ENCODE peak calls at places on chromosomes 16 and 17, in four cellular contexts. W is CD8-positive, alpha-beta T cell; F is endodermal cell; H is colonic mucosa. E is an unnamed sample.
A peak's percentile ranks its signal among the peaks of the same experiment; 100 is the strongest.

GRCh38 chr16:47519543-47519942 is 58.4 kb downstream of the PHKB start:
- DNase-seq in W (no peak), F (no peak), H (no peak), E (no peak)

GRCh38 chr16:1706386-1707192 is 594 bp downstream of the MAPK8IP3 start:
- DNase-seq in W (peak; percentile 60), F (peak; percentile 59), H (peak; percentile 25), E (peak; percentile 6)

GRCh38 chr16:54158986-54159385 is 127.6 kb downstream of the IRX3 start:
- DNase-seq in W (no peak), F (no peak), H (no peak), E (no peak)

GRCh38 chr17:48541036-48541573 is 3.8 kb downstream of the HOXB2 start:
- DNase-seq in W (no peak), F (peak; percentile 66), H (no peak), E (peak; percentile 2)

GRCh38 chr16:54342001-54342776 is 55.6 kb upstream of the IRX3 start:
- DNase-seq in W (no peak), F (no peak), H (no peak), E (no peak)

GRCh38 chr17:33451221-33451620 is 158.1 kb upstream of the ASIC2 start:
- DNase-seq in W (no peak), F (peak; percentile 41), H (no peak), E (no peak)

GRCh38 chr17:40068917-40069750 is 6.4 kb downstream of the THRA start:
- DNase-seq in W (peak; percentile 77), F (peak; percentile 62), H (peak; percentile 90), E (peak; percentile 66)

GRCh38 chr17:61407211-61407911 is 7.7 kb downstream of the TBX2 start:
- DNase-seq in W (no peak), F (peak; percentile 55), H (no peak), E (peak; percentile 37)

GRCh38 chr17:50027639-50028206 is 28.2 kb upstream of the ITGA3 start:
- DNase-seq in W (no peak), F (peak; percentile 79), H (peak; percentile 56), E (no peak)

GRCh38 chr17:20053343-20053964 is 44.3 kb downstream of the SPECC1 start:
- DNase-seq in W (no peak), F (no peak), H (no peak), E (no peak)

GRCh38 chr17:7824021-7824924 is 9.7 kb upstream of the KDM6B start:
- DNase-seq in W (no peak), F (peak; percentile 39), H (no peak), E (no peak)

GRCh38 chr17:2563543-2563942 is 29.9 kb upstream of the PAFAH1B1 start:
- DNase-seq in W (no peak), F (no peak), H (no peak), E (no peak)

GRCh38 chr17:35160354-35161201 is 13.0 kb downstream of the UNC45B start:
- DNase-seq in W (peak; percentile 71), F (no peak), H (no peak), E (peak; percentile 78)

GRCh38 chr17:78430892-78431691 is 52.6 kb downstream of the PGS1 start:
- DNase-seq in W (no peak), F (no peak), H (no peak), E (no peak)

GRCh38 chr17:69744512-69745098 is 330.1 kb downstream of the MAP2K6 start:
- DNase-seq in W (no peak), F (no peak), H (no peak), E (no peak)

GRCh38 chr17:51422634-51423033 is 162.3 kb downstream of the UTP18 start:
- DNase-seq in W (no peak), F (peak; percentile 57), H (no peak), E (no peak)

GRCh38 chr17:57593739-57594462 is 151.2 kb downstream of the CCDC182 start:
- DNase-seq in W (no peak), F (no peak), H (no peak), E (no peak)

GRCh38 chr17:17724307-17724921 is 43.2 kb downstream of the RAI1 start:
- DNase-seq in W (no peak), F (peak; percentile 93), H (no peak), E (no peak)

GRCh38 chr17:17726721-17727060 is 45.4 kb downstream of the RAI1 start:
- DNase-seq in W (no peak), F (no peak), H (no peak), E (no peak)

GRCh38 chr17:17725853-17726720 is 44.8 kb downstream of the RAI1 start:
- DNase-seq in W (no peak), F (peak; percentile 75), H (no peak), E (no peak)

GRCh38 chr17:17723354-17724261 is 42.4 kb downstream of the RAI1 start:
- DNase-seq in W (peak; percentile 40), F (peak; percentile 88), H (no peak), E (peak; percentile 21)

GRCh38 chr17:17724991-17725852 is 44.0 kb downstream of the RAI1 start:
- DNase-seq in W (no peak), F (peak; percentile 90), H (no peak), E (no peak)
- H3K27ac ChIP-seq in W (no peak overlapping the region), F (peak overlapping the region; percentile 66), H (no peak overlapping the region), E (no peak overlapping the region)

GRCh38 chr17:79833744-79834574 is 5.3 kb downstream of the CBX4 start:
- DNase-seq in W (no peak), F (peak; percentile 87), H (no peak), E (no peak)
- H3K4me1 ChIP-seq in W (peaks cover 50% of the 10 kb centered on the region), F (peaks cover 15% of the 10 kb centered on the region), H (peaks cover 24% of the 10 kb centered on the region), E (peaks cover 37% of the 10 kb centered on the region)

DNA sequence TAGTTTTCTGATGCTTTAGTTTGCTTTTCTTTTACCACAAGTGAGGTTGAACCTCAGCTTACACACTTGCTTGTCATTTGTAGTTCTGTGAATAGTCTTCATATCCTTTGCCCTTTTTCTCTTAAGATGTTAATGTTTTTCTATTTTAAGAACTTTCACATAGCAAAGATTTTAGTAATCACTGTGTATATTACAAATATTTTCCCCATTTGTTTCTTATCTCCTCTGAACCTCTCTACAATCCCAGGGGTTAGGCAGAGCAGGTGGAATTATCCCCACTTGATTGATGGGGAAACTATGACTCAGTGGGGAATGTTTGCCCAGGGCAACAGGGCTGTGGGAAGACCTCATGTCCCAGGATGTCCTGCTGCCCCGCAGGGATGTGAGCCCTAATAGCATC is 11.7 kb upstream of the MYH3 start:
- DNase-seq in W (no peak), F (no peak), H (no peak), E (no peak)
- H3K27ac ChIP-seq in W (no peak overlapping the region), F (no peak overlapping the region), H (no peak overlapping the region), E (no peak overlapping the region)

DNA sequence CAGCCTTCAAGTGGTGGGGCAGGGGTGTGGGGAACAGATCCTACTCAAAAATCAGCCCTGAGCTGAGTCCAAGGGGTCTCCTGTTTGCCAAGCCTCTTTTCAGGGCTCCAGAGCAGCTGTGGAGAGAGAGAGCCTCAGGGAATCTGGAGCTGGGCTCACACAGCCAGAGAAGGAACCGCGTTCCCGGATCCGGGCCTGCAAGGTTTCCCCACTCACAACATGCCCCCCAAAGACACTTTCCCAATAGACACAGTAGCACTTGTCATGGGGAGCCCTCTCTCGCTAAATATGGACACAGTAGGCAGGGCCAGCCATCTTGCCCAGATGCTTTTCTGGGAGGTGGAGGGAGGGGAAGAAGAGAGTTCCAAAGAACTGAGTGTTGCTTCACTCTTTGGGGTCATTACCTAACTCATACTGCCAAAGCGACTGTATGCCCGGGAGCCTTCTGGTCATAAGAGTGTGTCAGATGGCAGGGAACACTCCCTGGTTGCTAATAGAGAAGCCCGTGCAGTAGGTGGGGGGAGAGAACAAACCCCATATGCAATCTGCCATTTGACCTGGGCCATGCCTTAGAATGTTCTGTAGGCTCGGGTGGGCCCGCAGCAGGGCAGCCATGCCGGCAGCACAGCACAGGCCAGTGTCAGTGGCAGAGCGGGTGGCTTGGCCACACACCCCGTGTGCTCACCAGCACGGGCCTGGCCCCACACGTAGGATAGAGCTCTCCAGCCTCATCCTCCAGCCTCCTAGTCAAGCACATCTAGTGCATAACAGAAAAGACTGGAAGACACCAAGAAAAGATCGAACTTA is 120.6 kb downstream of the SOCS1 start:
- DNase-seq in W (no peak), F (no peak), H (no peak), E (no peak)
- H3K4me1 ChIP-seq in W (peaks cover 27% of the 10 kb centered on the region), F (peaks cover 20% of the 10 kb centered on the region), H (no peaks in the 10 kb centered on the region), E (peaks cover 16% of the 10 kb centered on the region)

GRCh38 chr16:668519-669171 is 713 bp downstream of the RHOT2 start:
- DNase-seq in W (no peak), F (no peak), H (no peak), E (no peak)
- H3K27ac ChIP-seq in W (peak overlapping the region; percentile 37), F (peak overlapping the region; percentile 7), H (peak overlapping the region; percentile 75), E (peak overlapping the region; percentile 67)

GRCh38 chr16:4797805-4798252 is 2.7 kb downstream of the SMIM22 start:
- DNase-seq in W (no peak), F (no peak), H (no peak), E (no peak)

GRCh38 chr16:4800290-4801041 is 2.0 kb downstream of the ROGDI start:
- DNase-seq in W (no peak), F (no peak), H (peak; percentile 79), E (no peak)

GRCh38 chr16:4796982-4797804 is 2.0 kb downstream of the SMIM22 start:
- DNase-seq in W (no peak), F (no peak), H (peak; percentile 31), E (no peak)

GRCh38 chr16:4799171-4799855 is 3.1 kb downstream of the ROGDI start:
- DNase-seq in W (no peak), F (no peak), H (no peak), E (no peak)

GRCh38 chr16:4798456-4798855 is 3.3 kb downstream of the SMIM22 start:
- DNase-seq in W (no peak), F (no peak), H (no peak), E (no peak)
- H3K4me1 ChIP-seq in W (peaks cover 14% of the 10 kb centered on the region), F (peaks cover 9% of the 10 kb centered on the region), H (peaks cover 14% of the 10 kb centered on the region), E (peaks cover 16% of the 10 kb centered on the region)

E was measured in CD8-positive, alpha-beta memory T cell.